ENCODE peak calls at places on chromosomes 2 and 18, in eight cellular contexts. Y is Right ventricle myocardium inferior, H is C1 segment of cervical spinal cord, F is Panc1, W is cardiac fibroblast, D is testis, J is type B pancreatic cell, X is ELR. V is an unnamed sample.

GRCh38 chr2:55482186-55482945 is 37.2 kb upstream of the CFAP36 start:
- DNase-seq in Y (no peak), W (peak), D (no peak), F (peak), H (no peak), X (peak), J (no peak), V (peak)

GRCh38 chr2:191846787-191847620 is at the start of gene CAVIN2:
- DNase-seq in W (peak), H (no peak), X (peak), J (no peak), Y (peak), F (no peak), D (peak), V (peak)

GRCh38 chr2:176117162-176117822 is 714 bp downstream of the HOXD10 start:
- DNase-seq in X (no peak), H (no peak), F (no peak), D (no peak), W (no peak), Y (no peak), J (no peak), V (peak)

GRCh38 chr2:181130686-181131085 is 150.3 kb downstream of the UBE2E3 start:
- DNase-seq in F (no peak), Y (no peak), X (no peak), W (peak), D (no peak), J (no peak), H (no peak), V (no peak)

GRCh38 chr18:35756506-35757117 is 175.1 kb downstream of the GALNT1 start:
- DNase-seq in H (no peak), Y (no peak), W (peak), J (no peak), X (peak), F (peak), D (peak), V (peak)

GRCh38 chr2:238945433-238946150 is 97.7 kb downstream of the TWIST2 start:
- DNase-seq in J (peak), Y (peak), D (peak), F (no peak), H (no peak), X (peak), W (peak), V (no peak)

GRCh38 chr2:219111375-219112069 is 49.1 kb downstream of the NHEJ1 start:
- DNase-seq in F (no peak), X (no peak), Y (no peak), H (no peak), W (no peak), J (no peak), D (no peak), V (no peak)

GRCh38 chr2:70746076-70746475 is 21.9 kb downstream of the ADD2 start:
- DNase-seq in D (no peak), W (no peak), J (no peak), X (no peak), H (no peak), Y (no peak), F (no peak), V (no peak)

GRCh38 chr2:114960389-114960788 is 517.9 kb downstream of the DPP10 start:
- DNase-seq in H (no peak), W (no peak), Y (no peak), J (no peak), D (no peak), X (no peak), F (no peak), V (no peak)

GRCh38 chr2:188976545-188977268 is 2.5 kb downstream of the COL3A1 start:
- DNase-seq in J (no peak), H (no peak), W (peak), Y (no peak), D (no peak), X (peak), F (no peak), V (peak)

GRCh38 chr2:204260162-204260877 is 285.0 kb upstream of the PARD3B start:
- DNase-seq in F (peak), X (peak), H (no peak), J (peak), W (peak), D (peak), Y (no peak), V (peak)

GRCh38 chr2:63047534-63048281 is 2.9 kb upstream of the OTX1 start:
- DNase-seq in W (no peak), X (no peak), Y (peak), F (no peak), D (no peak), J (no peak), H (no peak), V (no peak)

V was measured in dermis microvascular lymphatic vessel endothelial cell.